ENCODE peak calls at places on chromosomes 1 and 21, in five cellular contexts. One of them, this sample, is unnamed.

GRCh38 chr1:216983823-216984222 is 260.6 kb upstream of the ESRRG start:
- DNase-seq in hepatocyte: no peak
- DNase-seq in BJ: no peak
- DNase-seq in cardiac muscle cell: peak; percentile 36
- DNase-seq in neural progenitor cell: no peak
- DNase-seq in this sample: no peak

GRCh38 chr1:30664103-30664755 is 59.2 kb downstream of the MATN1 start:
- DNase-seq in hepatocyte: no peak
- DNase-seq in BJ: no peak
- DNase-seq in cardiac muscle cell: no peak
- DNase-seq in neural progenitor cell: no peak
- DNase-seq in this sample: no peak

GRCh38 chr1:28067523-28068090 is 20.8 kb downstream of the EYA3 start:
- DNase-seq in hepatocyte: no peak
- DNase-seq in BJ: no peak
- DNase-seq in cardiac muscle cell: no peak
- DNase-seq in neural progenitor cell: no peak
- DNase-seq in this sample: no peak

GRCh38 chr1:71080178-71080781 is 555 bp downstream of the ZRANB2 start:
- DNase-seq in hepatocyte: peak; percentile 66
- DNase-seq in BJ: no peak
- DNase-seq in cardiac muscle cell: peak; percentile 58
- DNase-seq in neural progenitor cell: peak; percentile 21
- DNase-seq in this sample: no peak

GRCh38 chr1:23809751-23810171 is 9.2 kb upstream of the GALE start:
- DNase-seq in hepatocyte: peak; percentile 90
- DNase-seq in BJ: no peak
- DNase-seq in cardiac muscle cell: peak; percentile 76
- DNase-seq in neural progenitor cell: peak; percentile 75
- DNase-seq in this sample: peak; percentile 87

GRCh38 chr1:234694661-234695060 is 84.7 kb upstream of the IRF2BP2 start:
- DNase-seq in hepatocyte: no peak
- DNase-seq in BJ: no peak
- DNase-seq in cardiac muscle cell: no peak
- DNase-seq in neural progenitor cell: no peak
- DNase-seq in this sample: no peak

GRCh38 chr1:74468982-74469603 is 43.3 kb downstream of the LRRC53 start:
- DNase-seq in hepatocyte: peak; percentile 62
- DNase-seq in BJ: no peak
- DNase-seq in cardiac muscle cell: peak; percentile 68
- DNase-seq in neural progenitor cell: peak; percentile 63
- DNase-seq in this sample: peak; percentile 32

GRCh38 chr1:22712502-22713271 is 2.0 kb downstream of the EPHB2 start:
- DNase-seq in hepatocyte: peak; percentile 23
- DNase-seq in BJ: no peak
- DNase-seq in cardiac muscle cell: no peak
- DNase-seq in neural progenitor cell: peak; percentile 34
- DNase-seq in this sample: peak; percentile 86

GRCh38 chr1:163346326-163346870 is 24.6 kb downstream of the NUF2 start:
- DNase-seq in hepatocyte: no peak
- DNase-seq in BJ: no peak
- DNase-seq in cardiac muscle cell: no peak
- DNase-seq in neural progenitor cell: no peak
- DNase-seq in this sample: no peak

GRCh38 chr1:234743866-234744581 is 134.0 kb upstream of the IRF2BP2 start:
- DNase-seq in hepatocyte: peak; percentile 20
- DNase-seq in BJ: no peak
- DNase-seq in cardiac muscle cell: no peak
- DNase-seq in neural progenitor cell: peak; percentile 90
- DNase-seq in this sample: no peak

GRCh38 chr1:94876362-94876761 is 50.5 kb downstream of the CNN3 start:
- DNase-seq in hepatocyte: no peak
- DNase-seq in BJ: no peak
- DNase-seq in cardiac muscle cell: no peak
- DNase-seq in neural progenitor cell: no peak
- DNase-seq in this sample: no peak

GRCh38 chr21:44910229-44911065 is 10.3 kb downstream of the ITGB2 start:
- DNase-seq in hepatocyte: no peak
- DNase-seq in BJ: no peak
- DNase-seq in cardiac muscle cell: no peak
- DNase-seq in neural progenitor cell: no peak
- DNase-seq in this sample: no peak

DNA sequence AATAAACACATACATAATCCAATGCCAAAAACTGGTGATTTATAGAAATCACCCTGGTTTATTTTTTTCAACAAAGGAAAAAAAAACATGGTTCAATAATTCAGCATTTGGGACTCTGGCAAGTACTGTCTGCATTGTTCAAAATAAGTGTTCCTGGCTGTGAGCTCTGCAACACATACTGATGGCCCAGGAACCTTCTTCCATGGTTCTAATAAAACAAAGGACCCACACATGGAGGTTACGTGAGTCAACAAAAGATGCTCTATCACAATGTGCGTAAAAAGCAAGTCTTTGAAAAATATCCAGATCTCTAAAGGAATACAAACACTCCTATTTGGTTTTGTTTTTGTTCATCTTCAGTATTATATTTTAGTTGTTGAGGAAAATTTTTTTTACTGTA is 37.9 kb upstream of the C1orf198 start:
- DNase-seq in hepatocyte: no peak
- DNase-seq in BJ: no peak
- DNase-seq in cardiac muscle cell: no peak
- DNase-seq in neural progenitor cell: no peak
- DNase-seq in this sample: no peak
- TF ChIP-seq CTCF in hepatocyte: no peak
- TF ChIP-seq CTCF in BJ: no peak
- TF ChIP-seq CTCF in cardiac muscle cell: no peak
- TF ChIP-seq CTCF in neural progenitor cell: no peak
- TF ChIP-seq CTCF in this sample: no peak

GRCh38 chr1:229558460-229559335 is at the start of gene ABCB10:
- DNase-seq in hepatocyte: peak; percentile 99
- DNase-seq in BJ: peak; percentile 88
- DNase-seq in cardiac muscle cell: peak; percentile 98
- DNase-seq in neural progenitor cell: peak; percentile 98
- DNase-seq in this sample: peak; percentile 97
- TF ChIP-seq CTCF in hepatocyte: peak; percentile 95
- TF ChIP-seq CTCF in BJ: peak; percentile 70
- TF ChIP-seq CTCF in cardiac muscle cell: peak; percentile 86
- TF ChIP-seq CTCF in neural progenitor cell: peak; percentile 92
- TF ChIP-seq CTCF in this sample: peak; percentile 97

GRCh38 chr1:35340519-35340918 is 72.0 kb downstream of the ZMYM4 start:
- DNase-seq in hepatocyte: no peak
- DNase-seq in BJ: no peak
- DNase-seq in cardiac muscle cell: no peak
- DNase-seq in neural progenitor cell: peak; percentile 18
- DNase-seq in this sample: no peak

GRCh38 chr1:35350872-35351271 is 82.4 kb downstream of the ZMYM4 start:
- DNase-seq in hepatocyte: no peak
- DNase-seq in BJ: no peak
- DNase-seq in cardiac muscle cell: no peak
- DNase-seq in neural progenitor cell: no peak
- DNase-seq in this sample: no peak

GRCh38 chr1:35345439-35345981 is 77.0 kb downstream of the ZMYM4 start:
- DNase-seq in hepatocyte: no peak
- DNase-seq in BJ: no peak
- DNase-seq in cardiac muscle cell: no peak
- DNase-seq in neural progenitor cell: no peak
- DNase-seq in this sample: no peak
- TF ChIP-seq CTCF in hepatocyte: no peak
- TF ChIP-seq CTCF in BJ: no peak
- TF ChIP-seq CTCF in cardiac muscle cell: no peak
- TF ChIP-seq CTCF in neural progenitor cell: no peak
- TF ChIP-seq CTCF in this sample: no peak

GRCh38 chr1:240487493-240487892 is 124.5 kb downstream of the GREM2 start:
- DNase-seq in hepatocyte: no peak
- DNase-seq in BJ: no peak
- DNase-seq in cardiac muscle cell: no peak
- DNase-seq in neural progenitor cell: no peak
- DNase-seq in this sample: no peak
- TF ChIP-seq CTCF in hepatocyte: no peak
- TF ChIP-seq CTCF in BJ: no peak
- TF ChIP-seq CTCF in cardiac muscle cell: no peak
- TF ChIP-seq CTCF in neural progenitor cell: no peak
- TF ChIP-seq CTCF in this sample: no peak

DNA sequence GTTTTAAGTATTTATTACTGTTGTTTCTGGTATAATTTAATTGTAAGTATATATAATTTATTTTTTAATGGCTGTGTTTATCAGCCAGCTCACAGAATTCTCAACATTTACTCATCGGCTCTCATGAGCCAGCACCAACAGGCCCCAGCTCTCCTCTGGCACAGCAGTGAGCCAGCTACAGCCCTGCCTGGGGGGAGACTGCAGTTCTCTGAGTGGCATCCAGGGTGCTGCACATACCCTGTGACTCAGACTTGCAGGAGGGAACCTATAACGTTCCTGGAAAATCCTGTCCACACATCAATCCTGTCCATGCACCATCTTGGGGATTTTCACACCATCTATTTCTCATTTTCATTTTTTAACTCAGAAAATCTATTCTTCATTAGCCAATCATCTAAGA is 36.5 kb downstream of the FHAD1 start:
- DNase-seq in hepatocyte: no peak
- DNase-seq in BJ: no peak
- DNase-seq in cardiac muscle cell: no peak
- DNase-seq in neural progenitor cell: no peak
- DNase-seq in this sample: no peak
- TF ChIP-seq CTCF in hepatocyte: no peak
- TF ChIP-seq CTCF in BJ: no peak
- TF ChIP-seq CTCF in cardiac muscle cell: peak; percentile 9
- TF ChIP-seq CTCF in neural progenitor cell: no peak
- TF ChIP-seq CTCF in this sample: no peak

GRCh38 chr1:13983393-13983792 is 283.4 kb downstream of the PRDM2 start:
- DNase-seq in hepatocyte: no peak
- DNase-seq in BJ: no peak
- DNase-seq in cardiac muscle cell: no peak
- DNase-seq in neural progenitor cell: no peak
- DNase-seq in this sample: no peak

GRCh38 chr1:13976485-13976884 is 276.5 kb downstream of the PRDM2 start:
- DNase-seq in hepatocyte: no peak
- DNase-seq in BJ: no peak
- DNase-seq in cardiac muscle cell: no peak
- DNase-seq in neural progenitor cell: no peak
- DNase-seq in this sample: no peak

GRCh38 chr1:13981142-13981541 is 281.2 kb downstream of the PRDM2 start:
- DNase-seq in hepatocyte: no peak
- DNase-seq in BJ: no peak
- DNase-seq in cardiac muscle cell: no peak
- DNase-seq in neural progenitor cell: no peak
- DNase-seq in this sample: no peak
- TF ChIP-seq CTCF in hepatocyte: no peak
- TF ChIP-seq CTCF in BJ: no peak
- TF ChIP-seq CTCF in cardiac muscle cell: no peak
- TF ChIP-seq CTCF in neural progenitor cell: no peak
- TF ChIP-seq CTCF in this sample: no peak

GRCh38 chr21:20419780-20420179 is 578.4 kb upstream of the NCAM2 start:
- DNase-seq in hepatocyte: peak; percentile 40
- DNase-seq in BJ: no peak
- DNase-seq in cardiac muscle cell: no peak
- DNase-seq in neural progenitor cell: no peak
- DNase-seq in this sample: no peak
- TF ChIP-seq CTCF in hepatocyte: no peak
- TF ChIP-seq CTCF in BJ: no peak
- TF ChIP-seq CTCF in cardiac muscle cell: no peak
- TF ChIP-seq CTCF in neural progenitor cell: no peak
- TF ChIP-seq CTCF in this sample: no peak

DNA sequence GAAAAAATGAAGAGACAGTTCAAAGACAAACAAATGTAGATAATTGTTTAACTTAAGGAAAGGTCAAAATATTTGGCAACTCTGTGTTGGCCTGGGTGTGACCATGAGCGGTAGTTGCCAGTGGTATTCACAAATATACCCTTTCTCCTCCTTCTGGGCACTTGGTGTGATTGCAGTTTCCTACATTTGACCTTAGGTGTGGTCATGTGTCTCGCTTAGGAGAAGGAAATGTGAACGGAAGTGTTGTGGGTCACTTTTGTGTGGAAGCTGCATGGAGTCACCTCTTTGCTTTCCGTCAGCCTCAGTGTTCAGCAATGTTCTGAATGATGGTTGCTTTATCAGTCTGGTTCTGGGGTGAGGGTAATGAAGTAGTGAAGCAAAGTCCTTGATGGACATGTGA is 3.4 kb upstream of the PCSK9 start:
- DNase-seq in hepatocyte: no peak
- DNase-seq in BJ: no peak
- DNase-seq in cardiac muscle cell: no peak
- DNase-seq in neural progenitor cell: no peak
- DNase-seq in this sample: no peak
- TF ChIP-seq CTCF in hepatocyte: no peak
- TF ChIP-seq CTCF in BJ: no peak
- TF ChIP-seq CTCF in cardiac muscle cell: no peak
- TF ChIP-seq CTCF in neural progenitor cell: no peak
- TF ChIP-seq CTCF in this sample: no peak

GRCh38 chr1:156947127-156947526 is 26.7 kb downstream of the LRRC71 start:
- DNase-seq in hepatocyte: no peak
- DNase-seq in BJ: no peak
- DNase-seq in cardiac muscle cell: no peak
- DNase-seq in neural progenitor cell: no peak
- DNase-seq in this sample: no peak

GRCh38 chr1:156947818-156948525 is 27.5 kb downstream of the LRRC71 start:
- DNase-seq in hepatocyte: no peak
- DNase-seq in BJ: no peak
- DNase-seq in cardiac muscle cell: no peak
- DNase-seq in neural progenitor cell: no peak
- DNase-seq in this sample: no peak

GRCh38 chr1:156949127-156949526 is 28.7 kb downstream of the LRRC71 start:
- DNase-seq in hepatocyte: no peak
- DNase-seq in BJ: no peak
- DNase-seq in cardiac muscle cell: no peak
- DNase-seq in neural progenitor cell: no peak
- DNase-seq in this sample: no peak

GRCh38 chr1:156945881-156946661 is 25.6 kb downstream of the LRRC71 start:
- DNase-seq in hepatocyte: no peak
- DNase-seq in BJ: no peak
- DNase-seq in cardiac muscle cell: no peak
- DNase-seq in neural progenitor cell: no peak
- DNase-seq in this sample: no peak

GRCh38 chr1:156948708-156949107 is 28.3 kb downstream of the LRRC71 start:
- DNase-seq in hepatocyte: no peak
- DNase-seq in BJ: no peak
- DNase-seq in cardiac muscle cell: peak; percentile 71
- DNase-seq in neural progenitor cell: peak; percentile 29
- DNase-seq in this sample: no peak
- TF ChIP-seq CTCF in hepatocyte: no peak
- TF ChIP-seq CTCF in BJ: peak; percentile 20
- TF ChIP-seq CTCF in cardiac muscle cell: peak; percentile 39
- TF ChIP-seq CTCF in neural progenitor cell: peak; percentile 50
- TF ChIP-seq CTCF in this sample: no peak

GRCh38 chr1:116232989-116233514 is 121.9 kb downstream of the MAB21L3 start:
- DNase-seq in hepatocyte: peak; percentile 41
- DNase-seq in BJ: no peak
- DNase-seq in cardiac muscle cell: peak; percentile 32
- DNase-seq in neural progenitor cell: peak; percentile 14
- DNase-seq in this sample: no peak
- TF ChIP-seq CTCF in hepatocyte: peak; percentile 31
- TF ChIP-seq CTCF in BJ: no peak
- TF ChIP-seq CTCF in cardiac muscle cell: no peak
- TF ChIP-seq CTCF in neural progenitor cell: peak; percentile 15
- TF ChIP-seq CTCF in this sample: no peak

This sample was measured in GM13976.